ENCODE peak calls at places on chromosomes 7 and 10, in six cellular contexts. One of them, this sample, is unnamed.

GRCh38 chr10:29636178-29636577 is 1.4 kb upstream of the SVIL start:
- DNase-seq in GF-D8: no peak
- DNase-seq in M059J: peak; percentile 80
- DNase-seq in fibroblast of pulmonary artery: peak; percentile 89
- DNase-seq in NCI-H1048: no peak
- DNase-seq in anterior cingulate cortex: no peak
- DNase-seq in this sample: no peak

GRCh38 chr10:121307411-121307980 is 290.7 kb downstream of the FGFR2 start:
- DNase-seq in GF-D8: no peak
- DNase-seq in M059J: peak; percentile 38
- DNase-seq in fibroblast of pulmonary artery: no peak
- DNase-seq in NCI-H1048: no peak
- DNase-seq in anterior cingulate cortex: no peak
- DNase-seq in this sample: no peak

GRCh38 chr10:72308320-72308987 is 34.7 kb downstream of the DDIT4 start:
- DNase-seq in GF-D8: peak; percentile 6
- DNase-seq in M059J: peak; percentile 85
- DNase-seq in fibroblast of pulmonary artery: peak; percentile 98
- DNase-seq in NCI-H1048: no peak
- DNase-seq in anterior cingulate cortex: no peak
- DNase-seq in this sample: peak; percentile 63

GRCh38 chr7:16071246-16071857 is 350.0 kb downstream of the CRPPA start:
- DNase-seq in GF-D8: peak; percentile 28
- DNase-seq in M059J: peak; percentile 71
- DNase-seq in fibroblast of pulmonary artery: peak; percentile 80
- DNase-seq in NCI-H1048: peak; percentile 42
- DNase-seq in anterior cingulate cortex: no peak
- DNase-seq in this sample: peak; percentile 47

GRCh38 chr7:27992092-27992491 is 188.5 kb downstream of the JAZF1 start:
- DNase-seq in GF-D8: no peak
- DNase-seq in M059J: peak; percentile 49
- DNase-seq in fibroblast of pulmonary artery: no peak
- DNase-seq in NCI-H1048: no peak
- DNase-seq in anterior cingulate cortex: no peak
- DNase-seq in this sample: no peak

GRCh38 chr7:106039486-106040060 is 72.5 kb downstream of the SYPL1 start:
- DNase-seq in GF-D8: no peak
- DNase-seq in M059J: peak; percentile 39
- DNase-seq in fibroblast of pulmonary artery: peak; percentile 69
- DNase-seq in NCI-H1048: no peak
- DNase-seq in anterior cingulate cortex: no peak
- DNase-seq in this sample: no peak

GRCh38 chr7:100162874-100163533 is 4.5 kb upstream of the TRAPPC14 start:
- DNase-seq in GF-D8: no peak
- DNase-seq in M059J: peak; percentile 51
- DNase-seq in fibroblast of pulmonary artery: no peak
- DNase-seq in NCI-H1048: no peak
- DNase-seq in anterior cingulate cortex: no peak
- DNase-seq in this sample: no peak

GRCh38 chr7:101586078-101586941 is 42.8 kb downstream of the MYL10 start:
- DNase-seq in GF-D8: no peak
- DNase-seq in M059J: no peak
- DNase-seq in fibroblast of pulmonary artery: no peak
- DNase-seq in NCI-H1048: no peak
- DNase-seq in anterior cingulate cortex: no peak
- DNase-seq in this sample: no peak

GRCh38 chr10:98878418-98878817 is 357.2 kb downstream of the HPSE2 start:
- DNase-seq in GF-D8: no peak
- DNase-seq in M059J: peak; percentile 8
- DNase-seq in fibroblast of pulmonary artery: no peak
- DNase-seq in NCI-H1048: no peak
- DNase-seq in anterior cingulate cortex: no peak
- DNase-seq in this sample: no peak

GRCh38 chr7:136870799-136871487 is 2.5 kb downstream of the CHRM2 start:
- DNase-seq in GF-D8: no peak
- DNase-seq in M059J: peak; percentile 14
- DNase-seq in fibroblast of pulmonary artery: no peak
- DNase-seq in NCI-H1048: no peak
- DNase-seq in anterior cingulate cortex: no peak
- DNase-seq in this sample: no peak

GRCh38 chr7:104267701-104268368 is 60.0 kb upstream of the ORC5 start:
- DNase-seq in GF-D8: no peak
- DNase-seq in M059J: peak; percentile 17
- DNase-seq in fibroblast of pulmonary artery: peak; percentile 44
- DNase-seq in NCI-H1048: no peak
- DNase-seq in anterior cingulate cortex: no peak
- DNase-seq in this sample: peak; percentile 25

GRCh38 chr10:31318382-31318853 is 598 bp upstream of the ZEB1 start:
- DNase-seq in GF-D8: peak; percentile 67
- DNase-seq in M059J: peak; percentile 67
- DNase-seq in fibroblast of pulmonary artery: peak; percentile 76
- DNase-seq in NCI-H1048: no peak
- DNase-seq in anterior cingulate cortex: peak; percentile 8
- DNase-seq in this sample: peak; percentile 83

GRCh38 chr7:83947260-83947659 is 247.3 kb downstream of the SEMA3A start:
- DNase-seq in GF-D8: no peak
- DNase-seq in M059J: peak; percentile 23
- DNase-seq in fibroblast of pulmonary artery: peak; percentile 10
- DNase-seq in NCI-H1048: no peak
- DNase-seq in anterior cingulate cortex: peak; percentile 16
- DNase-seq in this sample: peak; percentile 41

GRCh38 chr7:92609921-92610518 is 19.8 kb upstream of the FAM133B start:
- DNase-seq in GF-D8: peak; percentile 16
- DNase-seq in M059J: peak; percentile 43
- DNase-seq in fibroblast of pulmonary artery: peak; percentile 58
- DNase-seq in NCI-H1048: no peak
- DNase-seq in anterior cingulate cortex: no peak
- DNase-seq in this sample: peak; percentile 46

GRCh38 chr10:74244097-74244685 is 93.2 kb downstream of the ADK start:
- DNase-seq in GF-D8: no peak
- DNase-seq in M059J: peak; percentile 33
- DNase-seq in fibroblast of pulmonary artery: peak; percentile 83
- DNase-seq in NCI-H1048: no peak
- DNase-seq in anterior cingulate cortex: no peak
- DNase-seq in this sample: peak; percentile 38

GRCh38 chr7:85737426-85737825 is 550.6 kb upstream of the SEMA3D start:
- DNase-seq in GF-D8: no peak
- DNase-seq in M059J: no peak
- DNase-seq in fibroblast of pulmonary artery: no peak
- DNase-seq in NCI-H1048: no peak
- DNase-seq in anterior cingulate cortex: no peak
- DNase-seq in this sample: no peak

This sample was measured in AML-193.